ENCODE peak calls at places on chromosomes 16 and 17, in ten cellular contexts. O is adipocyte; F is stimulated activated CD8-positive, alpha-beta memory T cell treated with anti-CD3 and anti-CD28 coated beads, Interleukin-4, amount 100 ng/mL, for 4 hours; D is HuH-7; V is nephron progenitor cell; H is GM04503; I is smooth muscle cell of the brain vasculature; W is kidney tubule cell; A is foreskin fibroblast; C is T-cell. G is an unnamed sample.

GRCh38 chr16:52235186-52235585 is 311.8 kb downstream of the TOX3 start:
- DNase-seq in O (no peak), F (no peak), D (no peak), V (no peak), H (no peak), I (no peak), W (no peak), A (no peak), C (no peak), G (no peak)

GRCh38 chr16:83269541-83269940 is 538.2 kb upstream of the HSBP1 start:
- DNase-seq in O (no peak), F (no peak), D (no peak), V (no peak), H (no peak), I (no peak), W (no peak), A (no peak), C (no peak), G (no peak)

GRCh38 chr16:30132591-30132990 is 9.6 kb upstream of the MAPK3 start:
- DNase-seq in O (no peak), F (no peak), D (no peak), V (no peak), H (no peak), I (no peak), W (no peak), A (no peak), C (no peak), G (no peak)

GRCh38 chr17:2750721-2751120 is 1.3 kb upstream of the CCDC92B start:
- DNase-seq in O (no peak), F (no peak), D (no peak), V (no peak), H (no peak), I (no peak), W (no peak), A (no peak), C (no peak), G (no peak)

GRCh38 chr17:40355123-40355803 is 9.3 kb downstream of the GJD3 start:
- DNase-seq in O (peak; percentile 70), F (peak; percentile 40), D (peak; percentile 95), V (peak; percentile 90), H (no peak), I (no peak), W (peak; percentile 59), A (peak; percentile 81), C (peak; percentile 65), G (peak; percentile 90)

GRCh38 chr16:10181196-10182162 is 749 bp downstream of the GRIN2A start:
- DNase-seq in O (peak; percentile 75), F (no peak), D (peak; percentile 90), V (peak; percentile 87), H (no peak), I (no peak), W (peak; percentile 61), A (peak; percentile 74), C (no peak), G (peak; percentile 67)

GRCh38 chr16:57970319-57970718 is 609 bp downstream of the CNGB1 start:
- DNase-seq in O (no peak), F (no peak), D (no peak), V (no peak), H (no peak), I (no peak), W (no peak), A (no peak), C (no peak), G (no peak)

GRCh38 chr17:81295031-81295677 is at the start of gene SLC38A10:
- DNase-seq in O (peak; percentile 95), F (peak; percentile 82), D (peak; percentile 100), V (peak; percentile 89), H (no peak), I (peak; percentile 26), W (peak; percentile 91), A (peak; percentile 93), C (peak; percentile 86), G (peak; percentile 94)

GRCh38 chr17:75041656-75042280 is 5.0 kb downstream of the ATP5PD start:
- DNase-seq in O (no peak), F (no peak), D (no peak), V (no peak), H (no peak), I (no peak), W (no peak), A (no peak), C (no peak), G (no peak)

GRCh38 chr16:89841275-89841674 is 13.0 kb downstream of the SPIRE2 start:
- DNase-seq in O (no peak), F (peak; percentile 52), D (no peak), V (no peak), H (no peak), I (no peak), W (no peak), A (no peak), C (peak; percentile 66), G (no peak)

GRCh38 chr17:31394544-31394943 is 3.1 kb downstream of the RAB11FIP4 start:
- DNase-seq in O (peak; percentile 79), F (no peak), D (peak; percentile 78), V (peak; percentile 94), H (no peak), I (peak; percentile 58), W (peak; percentile 55), A (peak; percentile 87), C (no peak), G (peak; percentile 87)

GRCh38 chr17:40582328-40582901 is 17.1 kb upstream of the CCR7 start:
- DNase-seq in O (no peak), F (no peak), D (no peak), V (no peak), H (no peak), I (no peak), W (no peak), A (no peak), C (peak; percentile 74), G (no peak)

GRCh38 chr17:27555364-27555763 is 75.6 kb upstream of the LGALS9 start:
- DNase-seq in O (no peak), F (no peak), D (no peak), V (no peak), H (no peak), I (no peak), W (no peak), A (no peak), C (no peak), G (no peak)

GRCh38 chr17:50210249-50211225 is 9.1 kb upstream of the COL1A1 start:
- DNase-seq in O (peak; percentile 97), F (no peak), D (no peak), V (peak; percentile 60), H (peak; percentile 82), I (peak; percentile 92), W (peak; percentile 90), A (peak; percentile 96), C (no peak), G (peak; percentile 93)

GRCh38 chr17:50837980-50838954 is 2.9 kb downstream of the WFIKKN2 start:
- DNase-seq in O (no peak), F (no peak), D (no peak), V (no peak), H (no peak), I (no peak), W (no peak), A (no peak), C (no peak), G (no peak)